ENCODE peak calls at places on chromosomes 4 and X, in seven cellular contexts. V is left cardiac atrium; R is stimulated activated CD4-positive, alpha-beta T cell treated with anti-CD3 and anti-CD28 coated beads, TNF-alpha, amount 100 ng/mL, for 1 hour; J is M059J; I is neural progenitor cell; T is ACHN; N is suprapubic skin. O is an unnamed sample.

GRCh38 chr4:3468154-3468553 is 5.0 kb downstream of the DOK7 start:
- DNase-seq in V (no peak), J (no peak), I (peak; percentile 1), T (no peak), N (no peak), R (no peak), O (no peak)

GRCh38 chr4:128461300-128462103 is 173.9 kb upstream of the PGRMC2 start:
- DNase-seq in R (no peak), J (peak; percentile 91), N (no peak), T (peak; percentile 61), I (peak; percentile 88), V (peak; percentile 58), O (peak; percentile 82)

GRCh38 chr4:121138014-121138413 is 26.1 kb downstream of the TNIP3 start:
- DNase-seq in J (no peak), V (no peak), N (no peak), I (no peak), R (no peak), T (no peak), O (no peak)

GRCh38 chr4:74189331-74190043 is 31.6 kb downstream of the MTHFD2L start:
- DNase-seq in T (peak; percentile 68), V (no peak), I (peak; percentile 70), R (no peak), N (no peak), J (peak; percentile 61), O (peak; percentile 76)

GRCh38 chrX:69564665-69565064 is 51.2 kb upstream of the EDA start:
- DNase-seq in I (no peak), J (no peak), N (no peak), R (no peak), V (no peak), T (no peak), O (no peak)

GRCh38 chr4:152257601-152258066 is 278.3 kb downstream of the FBXW7 start:
- DNase-seq in J (peak; percentile 48), N (no peak), V (no peak), T (no peak), R (no peak), I (peak; percentile 49), O (peak; percentile 20)

GRCh38 chr4:165967486-165967885 is 94.4 kb downstream of the TLL1 start:
- DNase-seq in R (no peak), I (no peak), T (no peak), V (no peak), N (no peak), J (peak; percentile 65), O (no peak)

GRCh38 chr4:110041742-110042141 is 129.1 kb downstream of the EGF start:
- DNase-seq in N (no peak), T (no peak), R (no peak), J (no peak), V (no peak), I (no peak), O (no peak)

GRCh38 chr4:156889616-156890594 is 81.7 kb downstream of the PDGFC start:
- DNase-seq in I (no peak), T (peak; percentile 95), N (peak; percentile 65), V (peak; percentile 46), J (peak; percentile 68), R (no peak), O (peak; percentile 87)

GRCh38 chrX:63514575-63514967 is 163.4 kb upstream of the SPIN4 start:
- DNase-seq in I (no peak), J (no peak), T (no peak), R (no peak), N (no peak), V (no peak), O (peak; percentile 12)

GRCh38 chr4:20259707-20260106 is 8.0 kb downstream of the SLIT2 start:
- DNase-seq in V (no peak), T (no peak), R (no peak), I (no peak), J (no peak), N (no peak), O (peak; percentile 46)

GRCh38 chrX:46575586-46575985 is 2.0 kb downstream of the CHST7 start:
- DNase-seq in J (no peak), I (no peak), T (no peak), R (no peak), V (no peak), N (no peak), O (no peak)

GRCh38 chrX:153801646-153802045 is 7.2 kb downstream of the SSR4 start:
- DNase-seq in T (no peak), N (no peak), V (no peak), I (no peak), R (no peak), J (no peak), O (no peak)

GRCh38 chr4:24137963-24138601 is 248.2 kb upstream of the PPARGC1A start:
- DNase-seq in V (no peak), T (no peak), I (no peak), J (peak; percentile 2), N (no peak), R (no peak), O (no peak)

GRCh38 chr4:112633477-112634235 is 3.1 kb downstream of the ZGRF1 start:
- DNase-seq in R (no peak), J (peak; percentile 31), T (peak; percentile 50), V (no peak), N (no peak), I (peak; percentile 37), O (peak; percentile 53)

GRCh38 chr4:184732126-184732525 is 1.8 kb downstream of the CENPU start:
- DNase-seq in J (peak; percentile 36), V (no peak), R (no peak), I (no peak), T (no peak), N (no peak), O (no peak)

GRCh38 chr4:1413687-1414479 is 7.6 kb upstream of the NKX1-1 start:
- DNase-seq in N (no peak), R (no peak), T (no peak), J (no peak), I (no peak), V (no peak), O (no peak)

GRCh38 chr4:8672486-8672885 is 79.9 kb downstream of the CPZ start:
- DNase-seq in J (no peak), N (no peak), T (no peak), V (no peak), R (no peak), I (no peak), O (no peak)

GRCh38 chr4:140595065-140595464 is 26.3 kb upstream of the UCP1 start:
- DNase-seq in V (no peak), I (peak; percentile 23), J (peak; percentile 9), N (no peak), T (peak; percentile 19), R (no peak), O (peak; percentile 40)

GRCh38 chrX:128781506-128781905 is 729.3 kb upstream of the ACTRT1 start:
- DNase-seq in J (peak; percentile 1), V (no peak), T (no peak), I (peak; percentile 57), R (no peak), N (no peak), O (peak; percentile 24)

GRCh38 chr4:146855761-146856160 is 89.9 kb downstream of the TTC29 start:
- DNase-seq in N (no peak), I (no peak), T (no peak), J (no peak), V (no peak), R (no peak), O (no peak)

GRCh38 chrX:107825698-107826285 is at the start of gene MID2:
- DNase-seq in T (peak; percentile 37), V (peak; percentile 50), N (peak; percentile 79), I (peak; percentile 59), J (peak; percentile 74), R (no peak), O (peak; percentile 46)

O was measured in cardiac muscle cell.